ENCODE peak calls at places on chromosome 1, in seven cellular contexts. D, K, F, L, B, E and O are unnamed samples.

GRCh38 chr1:21865943-21866628 is 54.0 kb downstream of the LDLRAD2 start:
- DNase-seq in D (no peak), K (peak; percentile 92), F (no peak), L (peak; percentile 88), B (peak; percentile 58), E (no peak), O (peak; percentile 46)

GRCh38 chr1:164702216-164702615 is 143.2 kb downstream of the PBX1 start:
- DNase-seq in D (no peak), K (no peak), F (no peak), L (no peak), B (no peak), E (peak; percentile 55), O (no peak)

GRCh38 chr1:5348732-5349465 is 643.3 kb downstream of the NPHP4 start:
- DNase-seq in D (no peak), K (no peak), F (no peak), L (no peak), B (no peak), E (no peak), O (no peak)

GRCh38 chr1:215082532-215083407 is at the start of gene KCNK2:
- DNase-seq in D (peak; percentile 7), K (no peak), F (no peak), L (no peak), B (peak; percentile 70), E (peak; percentile 28), O (peak; percentile 29)

GRCh38 chr1:159828916-159829634 is 2.4 kb downstream of the SLAMF8 start:
- DNase-seq in D (no peak), K (peak; percentile 73), F (peak; percentile 29), L (peak; percentile 29), B (peak; percentile 20), E (no peak), O (peak; percentile 60)

GRCh38 chr1:165755393-165756010 is 13.2 kb downstream of the TMCO1 start:
- DNase-seq in D (no peak), K (peak; percentile 7), F (no peak), L (no peak), B (no peak), E (no peak), O (no peak)

GRCh38 chr1:88062650-88063153 is 621.4 kb upstream of the PKN2 start:
- DNase-seq in D (no peak), K (no peak), F (no peak), L (no peak), B (no peak), E (no peak), O (no peak)

GRCh38 chr1:184686540-184686939 is 68.1 kb downstream of the EDEM3 start:
- DNase-seq in D (no peak), K (no peak), F (no peak), L (no peak), B (no peak), E (no peak), O (no peak)

GRCh38 chr1:67532452-67533216 is 102.4 kb upstream of the SERBP1 start:
- DNase-seq in D (peak; percentile 30), K (peak; percentile 68), F (peak; percentile 81), L (peak; percentile 73), B (peak; percentile 70), E (peak; percentile 87), O (peak; percentile 86)

GRCh38 chr1:89271616-89272015 is 1.0 kb downstream of the GBP5 start:
- DNase-seq in D (no peak), K (no peak), F (no peak), L (no peak), B (no peak), E (peak; percentile 52), O (no peak)

GRCh38 chr1:100034465-100034864 is 64.7 kb downstream of the SLC35A3 start:
- DNase-seq in D (no peak), K (peak; percentile 25), F (no peak), L (peak; percentile 55), B (peak; percentile 68), E (peak; percentile 43), O (peak; percentile 28)

GRCh38 chr1:233714631-233715217 is 100.8 kb downstream of the KCNK1 start:
- DNase-seq in D (no peak), K (no peak), F (no peak), L (no peak), B (no peak), E (no peak), O (no peak)

GRCh38 chr1:72442251-72442650 is 159.9 kb upstream of the NEGR1 start:
- DNase-seq in D (no peak), K (no peak), F (no peak), L (no peak), B (no peak), E (peak; percentile 23), O (no peak)

GRCh38 chr1:36458910-36459309 is 5.3 kb downstream of the MRPS15 start:
- DNase-seq in D (no peak), K (no peak), F (no peak), L (no peak), B (no peak), E (no peak), O (no peak)

GRCh38 chr1:230377324-230377723 is 48.8 kb downstream of the PGBD5 start:
- DNase-seq in D (no peak), K (no peak), F (no peak), L (no peak), B (no peak), E (no peak), O (no peak)

GRCh38 chr1:202227273-202227672 is 33.7 kb downstream of the LGR6 start:
- DNase-seq in D (no peak), K (no peak), F (no peak), L (no peak), B (no peak), E (no peak), O (no peak)

GRCh38 chr1:101769520-101769919 is 227.2 kb downstream of the OLFM3 start:
- DNase-seq in D (no peak), K (peak; percentile 7), F (no peak), L (peak; percentile 36), B (peak; percentile 2), E (peak; percentile 51), O (peak; percentile 17)

GRCh38 chr1:40391688-40392145 is 18.2 kb downstream of the SMAP2 start:
- DNase-seq in D (no peak), K (peak; percentile 37), F (no peak), L (no peak), B (no peak), E (no peak), O (no peak)

GRCh38 chr1:28971980-28972771 is 57.8 kb downstream of the EPB41 start:
- DNase-seq in D (peak; percentile 61), K (no peak), F (peak; percentile 66), L (no peak), B (no peak), E (peak; percentile 94), O (peak; percentile 23)

GRCh38 chr1:62377043-62377562 is 57.9 kb upstream of the KANK4 start:
- DNase-seq in D (no peak), K (no peak), F (no peak), L (no peak), B (no peak), E (no peak), O (no peak)

GRCh38 chr1:181607524-181607923 is 124.2 kb downstream of the CACNA1E start:
- DNase-seq in D (no peak), K (no peak), F (no peak), L (no peak), B (no peak), E (no peak), O (no peak)
- H3K9me2 ChIP-seq in D (no peaks in the 10 kb centered on the region), K (no peaks in the 10 kb centered on the region), F (no peaks in the 10 kb centered on the region), L (no peaks in the 10 kb centered on the region), B (no peaks in the 10 kb centered on the region), E (no peaks in the 10 kb centered on the region), O (no peaks in the 10 kb centered on the region)

GRCh38 chr1:90614872-90615271 is 102.2 kb downstream of the BARHL2 start:
- DNase-seq in D (no peak), K (no peak), F (no peak), L (no peak), B (peak; percentile 5), E (peak; percentile 10), O (no peak)
- TF ChIP-seq CTCF in D (peak; percentile 61), K (peak; percentile 41), F (no peak), L (peak; percentile 65), B (peak; percentile 50), E (peak; percentile 55), O (peak; percentile 31)

GRCh38 chr1:33061827-33062226 is 19.1 kb upstream of the AZIN2 start:
- DNase-seq in D (no peak), K (no peak), F (no peak), L (no peak), B (no peak), E (no peak), O (no peak)
- H3K9me3 ChIP-seq in D (peaks cover 9% of the 10 kb centered on the region), K (no peaks in the 10 kb centered on the region), F (peaks cover 5% of the 10 kb centered on the region), L (peaks cover 13% of the 10 kb centered on the region), B (peaks cover 6% of the 10 kb centered on the region), E (peaks cover 17% of the 10 kb centered on the region), O (peaks cover 12% of the 10 kb centered on the region)

GRCh38 chr1:152539901-152540300 is 25.6 kb downstream of the CRCT1 start:
- DNase-seq in D (no peak), K (no peak), F (no peak), L (no peak), B (no peak), E (no peak), O (no peak)
- H3K9me2 ChIP-seq in D (no peaks in the 10 kb centered on the region), K (no peaks in the 10 kb centered on the region), F (no peaks in the 10 kb centered on the region), L (no peaks in the 10 kb centered on the region), B (no peaks in the 10 kb centered on the region), E (no peaks in the 10 kb centered on the region), O (no peaks in the 10 kb centered on the region)

DNA sequence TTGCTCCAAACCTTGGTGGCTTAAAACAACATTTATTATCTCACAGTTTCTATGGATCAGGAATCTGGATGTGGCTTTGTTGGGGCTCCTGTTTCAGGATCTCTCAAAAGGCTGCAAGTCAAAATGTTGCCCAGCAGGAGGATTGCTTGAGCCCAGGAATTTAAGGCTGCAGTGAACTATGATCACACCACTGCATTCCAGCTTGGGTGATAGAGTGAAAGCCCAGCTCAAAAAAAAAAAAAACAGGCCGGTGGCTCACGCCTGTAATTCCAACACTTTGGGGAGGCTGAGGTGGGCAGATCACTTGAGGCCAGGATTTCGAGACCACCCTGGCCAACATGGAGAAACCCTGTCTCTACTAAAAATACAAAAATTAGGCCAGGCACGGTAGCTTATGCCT is 30.0 kb downstream of the BCAS2 start:
- DNase-seq in D (no peak), K (no peak), F (no peak), L (no peak), B (no peak), E (no peak), O (no peak)
- TF ChIP-seq CTCF in D (no peak), K (no peak), F (no peak), L (no peak), B (no peak), E (no peak), O (no peak)

GRCh38 chr1:50066806-50067205 is 41.9 kb upstream of the ELAVL4 start:
- DNase-seq in D (no peak), K (no peak), F (no peak), L (no peak), B (no peak), E (no peak), O (no peak)
- H3K9me3 ChIP-seq in D (no peaks in the 10 kb centered on the region), K (no peaks in the 10 kb centered on the region), F (no peaks in the 10 kb centered on the region), L (no peaks in the 10 kb centered on the region), B (no peaks in the 10 kb centered on the region), E (no peaks in the 10 kb centered on the region), O (peaks cover 3% of the 10 kb centered on the region)

GRCh38 chr1:38919075-38919474 is 22.6 kb downstream of the RHBDL2 start:
- DNase-seq in D (no peak), K (no peak), F (no peak), L (no peak), B (peak; percentile 64), E (no peak), O (no peak)
- H3K9me2 ChIP-seq in D (no peaks in the 10 kb centered on the region), K (no peaks in the 10 kb centered on the region), F (no peaks in the 10 kb centered on the region), L (no peaks in the 10 kb centered on the region), B (no peaks in the 10 kb centered on the region), E (no peaks in the 10 kb centered on the region), O (no peaks in the 10 kb centered on the region)